ENCODE peak calls at places on chromosomes 2 and 18, in five cellular contexts. One of them, this sample, is unnamed.

GRCh38 chr18:75208055-75208835 is 694 bp downstream of the PTGR3 start:
- ATAC-seq in naive B cell: peak
- ATAC-seq in activated T-cell treated with anti-CD3 and anti-CD28 coated beads, Interleukin-2, amount 50 U/mL, for 72 hours: peak
- ATAC-seq in activated naive CD8-positive, alpha-beta T cell treated with anti-CD3 and anti-CD28 coated beads, Interleukin-2, amount 50 U/mL, for 24 hours: peak
- ATAC-seq in aorta: peak
- ATAC-seq in this sample: peak

GRCh38 chr2:50443868-50444267 is 588.1 kb downstream of the NRXN1 start:
- ATAC-seq in naive B cell: no peak
- ATAC-seq in activated T-cell treated with anti-CD3 and anti-CD28 coated beads, Interleukin-2, amount 50 U/mL, for 72 hours: no peak
- ATAC-seq in activated naive CD8-positive, alpha-beta T cell treated with anti-CD3 and anti-CD28 coated beads, Interleukin-2, amount 50 U/mL, for 24 hours: no peak
- ATAC-seq in aorta: no peak
- ATAC-seq in this sample: no peak

GRCh38 chr18:70290482-70291294 is 1.8 kb downstream of the SOCS6 start:
- ATAC-seq in naive B cell: no peak
- ATAC-seq in activated T-cell treated with anti-CD3 and anti-CD28 coated beads, Interleukin-2, amount 50 U/mL, for 72 hours: no peak
- ATAC-seq in activated naive CD8-positive, alpha-beta T cell treated with anti-CD3 and anti-CD28 coated beads, Interleukin-2, amount 50 U/mL, for 24 hours: no peak
- ATAC-seq in aorta: no peak
- ATAC-seq in this sample: no peak

GRCh38 chr2:150484006-150484405 is 3.5 kb downstream of the RND3 start:
- ATAC-seq in naive B cell: no peak
- ATAC-seq in activated T-cell treated with anti-CD3 and anti-CD28 coated beads, Interleukin-2, amount 50 U/mL, for 72 hours: no peak
- ATAC-seq in activated naive CD8-positive, alpha-beta T cell treated with anti-CD3 and anti-CD28 coated beads, Interleukin-2, amount 50 U/mL, for 24 hours: no peak
- ATAC-seq in aorta: no peak
- ATAC-seq in this sample: no peak

GRCh38 chr18:28018361-28018760 is 158.6 kb downstream of the CDH2 start:
- ATAC-seq in naive B cell: no peak
- ATAC-seq in activated T-cell treated with anti-CD3 and anti-CD28 coated beads, Interleukin-2, amount 50 U/mL, for 72 hours: no peak
- ATAC-seq in activated naive CD8-positive, alpha-beta T cell treated with anti-CD3 and anti-CD28 coated beads, Interleukin-2, amount 50 U/mL, for 24 hours: no peak
- ATAC-seq in aorta: no peak
- ATAC-seq in this sample: no peak

GRCh38 chr18:9831723-9832199 is 54.0 kb upstream of the TXNDC2 start:
- ATAC-seq in naive B cell: no peak
- ATAC-seq in activated T-cell treated with anti-CD3 and anti-CD28 coated beads, Interleukin-2, amount 50 U/mL, for 72 hours: no peak
- ATAC-seq in activated naive CD8-positive, alpha-beta T cell treated with anti-CD3 and anti-CD28 coated beads, Interleukin-2, amount 50 U/mL, for 24 hours: no peak
- ATAC-seq in aorta: no peak
- ATAC-seq in this sample: peak

GRCh38 chr2:79792097-79792496 is 279.2 kb downstream of the CTNNA2 start:
- ATAC-seq in naive B cell: no peak
- ATAC-seq in activated T-cell treated with anti-CD3 and anti-CD28 coated beads, Interleukin-2, amount 50 U/mL, for 72 hours: no peak
- ATAC-seq in activated naive CD8-positive, alpha-beta T cell treated with anti-CD3 and anti-CD28 coated beads, Interleukin-2, amount 50 U/mL, for 24 hours: no peak
- ATAC-seq in aorta: no peak
- ATAC-seq in this sample: no peak

GRCh38 chr2:199739413-199740110 is 111.4 kb downstream of the FTCDNL1 start:
- ATAC-seq in naive B cell: no peak
- ATAC-seq in activated T-cell treated with anti-CD3 and anti-CD28 coated beads, Interleukin-2, amount 50 U/mL, for 72 hours: peak
- ATAC-seq in activated naive CD8-positive, alpha-beta T cell treated with anti-CD3 and anti-CD28 coated beads, Interleukin-2, amount 50 U/mL, for 24 hours: peak
- ATAC-seq in aorta: peak
- ATAC-seq in this sample: no peak

GRCh38 chr2:63049291-63050185 is 1.1 kb upstream of the OTX1 start:
- ATAC-seq in naive B cell: peak
- ATAC-seq in activated T-cell treated with anti-CD3 and anti-CD28 coated beads, Interleukin-2, amount 50 U/mL, for 72 hours: no peak
- ATAC-seq in activated naive CD8-positive, alpha-beta T cell treated with anti-CD3 and anti-CD28 coated beads, Interleukin-2, amount 50 U/mL, for 24 hours: no peak
- ATAC-seq in aorta: no peak
- ATAC-seq in this sample: no peak

GRCh38 chr2:85001595-85001994 is 30.6 kb downstream of the KCMF1 start:
- ATAC-seq in naive B cell: no peak
- ATAC-seq in activated T-cell treated with anti-CD3 and anti-CD28 coated beads, Interleukin-2, amount 50 U/mL, for 72 hours: no peak
- ATAC-seq in activated naive CD8-positive, alpha-beta T cell treated with anti-CD3 and anti-CD28 coated beads, Interleukin-2, amount 50 U/mL, for 24 hours: no peak
- ATAC-seq in aorta: no peak
- ATAC-seq in this sample: no peak

GRCh38 chr2:98185801-98186200 is 98.8 kb downstream of the VWA3B start:
- ATAC-seq in naive B cell: no peak
- ATAC-seq in activated T-cell treated with anti-CD3 and anti-CD28 coated beads, Interleukin-2, amount 50 U/mL, for 72 hours: no peak
- ATAC-seq in activated naive CD8-positive, alpha-beta T cell treated with anti-CD3 and anti-CD28 coated beads, Interleukin-2, amount 50 U/mL, for 24 hours: no peak
- ATAC-seq in aorta: no peak
- ATAC-seq in this sample: no peak

GRCh38 chr2:50535971-50536759 is 495.8 kb downstream of the NRXN1 start:
- ATAC-seq in naive B cell: no peak
- ATAC-seq in activated T-cell treated with anti-CD3 and anti-CD28 coated beads, Interleukin-2, amount 50 U/mL, for 72 hours: no peak
- ATAC-seq in activated naive CD8-positive, alpha-beta T cell treated with anti-CD3 and anti-CD28 coated beads, Interleukin-2, amount 50 U/mL, for 24 hours: no peak
- ATAC-seq in aorta: peak
- ATAC-seq in this sample: no peak

GRCh38 chr2:163266772-163267171 is 428.2 kb upstream of the KCNH7 start:
- ATAC-seq in naive B cell: no peak
- ATAC-seq in activated T-cell treated with anti-CD3 and anti-CD28 coated beads, Interleukin-2, amount 50 U/mL, for 72 hours: no peak
- ATAC-seq in activated naive CD8-positive, alpha-beta T cell treated with anti-CD3 and anti-CD28 coated beads, Interleukin-2, amount 50 U/mL, for 24 hours: no peak
- ATAC-seq in aorta: no peak
- ATAC-seq in this sample: no peak

GRCh38 chr2:127091886-127092285 is 15.1 kb downstream of the BIN1 start:
- ATAC-seq in naive B cell: no peak
- ATAC-seq in activated T-cell treated with anti-CD3 and anti-CD28 coated beads, Interleukin-2, amount 50 U/mL, for 72 hours: no peak
- ATAC-seq in activated naive CD8-positive, alpha-beta T cell treated with anti-CD3 and anti-CD28 coated beads, Interleukin-2, amount 50 U/mL, for 24 hours: no peak
- ATAC-seq in aorta: no peak
- ATAC-seq in this sample: no peak

GRCh38 chr2:238207006-238207405 is 3.5 kb upstream of the ILKAP start:
- ATAC-seq in naive B cell: no peak
- ATAC-seq in activated T-cell treated with anti-CD3 and anti-CD28 coated beads, Interleukin-2, amount 50 U/mL, for 72 hours: no peak
- ATAC-seq in activated naive CD8-positive, alpha-beta T cell treated with anti-CD3 and anti-CD28 coated beads, Interleukin-2, amount 50 U/mL, for 24 hours: no peak
- ATAC-seq in aorta: no peak
- ATAC-seq in this sample: no peak

GRCh38 chr18:39571511-39571910 is 2005.9 kb upstream of the CELF4 start:
- ATAC-seq in naive B cell: no peak
- ATAC-seq in activated T-cell treated with anti-CD3 and anti-CD28 coated beads, Interleukin-2, amount 50 U/mL, for 72 hours: no peak
- ATAC-seq in activated naive CD8-positive, alpha-beta T cell treated with anti-CD3 and anti-CD28 coated beads, Interleukin-2, amount 50 U/mL, for 24 hours: no peak
- ATAC-seq in aorta: no peak
- ATAC-seq in this sample: no peak

GRCh38 chr2:106561356-106561755 is 74.2 kb downstream of the CD8B2 start:
- ATAC-seq in naive B cell: no peak
- ATAC-seq in activated T-cell treated with anti-CD3 and anti-CD28 coated beads, Interleukin-2, amount 50 U/mL, for 72 hours: no peak
- ATAC-seq in activated naive CD8-positive, alpha-beta T cell treated with anti-CD3 and anti-CD28 coated beads, Interleukin-2, amount 50 U/mL, for 24 hours: no peak
- ATAC-seq in aorta: peak
- ATAC-seq in this sample: no peak

GRCh38 chr2:86703704-86704370 is 16.3 kb upstream of the RMND5A start:
- ATAC-seq in naive B cell: no peak
- ATAC-seq in activated T-cell treated with anti-CD3 and anti-CD28 coated beads, Interleukin-2, amount 50 U/mL, for 72 hours: no peak
- ATAC-seq in activated naive CD8-positive, alpha-beta T cell treated with anti-CD3 and anti-CD28 coated beads, Interleukin-2, amount 50 U/mL, for 24 hours: no peak
- ATAC-seq in aorta: no peak
- ATAC-seq in this sample: no peak

GRCh38 chr2:240887631-240888030 is 8.3 kb downstream of the MAB21L4 start:
- ATAC-seq in naive B cell: no peak
- ATAC-seq in activated T-cell treated with anti-CD3 and anti-CD28 coated beads, Interleukin-2, amount 50 U/mL, for 72 hours: no peak
- ATAC-seq in activated naive CD8-positive, alpha-beta T cell treated with anti-CD3 and anti-CD28 coated beads, Interleukin-2, amount 50 U/mL, for 24 hours: no peak
- ATAC-seq in aorta: no peak
- ATAC-seq in this sample: no peak

GRCh38 chr2:137748533-137748932 is 215.7 kb upstream of the HNMT start:
- ATAC-seq in naive B cell: no peak
- ATAC-seq in activated T-cell treated with anti-CD3 and anti-CD28 coated beads, Interleukin-2, amount 50 U/mL, for 72 hours: no peak
- ATAC-seq in activated naive CD8-positive, alpha-beta T cell treated with anti-CD3 and anti-CD28 coated beads, Interleukin-2, amount 50 U/mL, for 24 hours: no peak
- ATAC-seq in aorta: no peak
- ATAC-seq in this sample: no peak

GRCh38 chr18:59232309-59233016 is 12.5 kb downstream of the GRP start:
- ATAC-seq in naive B cell: no peak
- ATAC-seq in activated T-cell treated with anti-CD3 and anti-CD28 coated beads, Interleukin-2, amount 50 U/mL, for 72 hours: no peak
- ATAC-seq in activated naive CD8-positive, alpha-beta T cell treated with anti-CD3 and anti-CD28 coated beads, Interleukin-2, amount 50 U/mL, for 24 hours: no peak
- ATAC-seq in aorta: no peak
- ATAC-seq in this sample: no peak

GRCh38 chr2:55118643-55119065 is 68.4 kb upstream of the RTN4 start:
- ATAC-seq in naive B cell: no peak
- ATAC-seq in activated T-cell treated with anti-CD3 and anti-CD28 coated beads, Interleukin-2, amount 50 U/mL, for 72 hours: no peak
- ATAC-seq in activated naive CD8-positive, alpha-beta T cell treated with anti-CD3 and anti-CD28 coated beads, Interleukin-2, amount 50 U/mL, for 24 hours: no peak
- ATAC-seq in aorta: no peak
- ATAC-seq in this sample: no peak

GRCh38 chr2:228056293-228056692 is 125.2 kb downstream of the SPHKAP start:
- ATAC-seq in naive B cell: no peak
- ATAC-seq in activated T-cell treated with anti-CD3 and anti-CD28 coated beads, Interleukin-2, amount 50 U/mL, for 72 hours: no peak
- ATAC-seq in activated naive CD8-positive, alpha-beta T cell treated with anti-CD3 and anti-CD28 coated beads, Interleukin-2, amount 50 U/mL, for 24 hours: no peak
- ATAC-seq in aorta: no peak
- ATAC-seq in this sample: no peak

GRCh38 chr18:57048859-57049258 is 98.0 kb upstream of the BOD1L2 start:
- ATAC-seq in naive B cell: no peak
- ATAC-seq in activated T-cell treated with anti-CD3 and anti-CD28 coated beads, Interleukin-2, amount 50 U/mL, for 72 hours: no peak
- ATAC-seq in activated naive CD8-positive, alpha-beta T cell treated with anti-CD3 and anti-CD28 coated beads, Interleukin-2, amount 50 U/mL, for 24 hours: no peak
- ATAC-seq in aorta: no peak
- ATAC-seq in this sample: no peak

GRCh38 chr2:27351802-27352598 is 4.6 kb downstream of the GTF3C2 start:
- ATAC-seq in naive B cell: no peak
- ATAC-seq in activated T-cell treated with anti-CD3 and anti-CD28 coated beads, Interleukin-2, amount 50 U/mL, for 72 hours: peak
- ATAC-seq in activated naive CD8-positive, alpha-beta T cell treated with anti-CD3 and anti-CD28 coated beads, Interleukin-2, amount 50 U/mL, for 24 hours: peak
- ATAC-seq in aorta: no peak
- ATAC-seq in this sample: no peak

GRCh38 chr18:58895385-58895784 is 30.7 kb downstream of the ZNF532 start:
- ATAC-seq in naive B cell: no peak
- ATAC-seq in activated T-cell treated with anti-CD3 and anti-CD28 coated beads, Interleukin-2, amount 50 U/mL, for 72 hours: no peak
- ATAC-seq in activated naive CD8-positive, alpha-beta T cell treated with anti-CD3 and anti-CD28 coated beads, Interleukin-2, amount 50 U/mL, for 24 hours: no peak
- ATAC-seq in aorta: no peak
- ATAC-seq in this sample: no peak

GRCh38 chr2:26130763-26131162 is 42.1 kb upstream of the GAREM2 start:
- ATAC-seq in naive B cell: no peak
- ATAC-seq in activated T-cell treated with anti-CD3 and anti-CD28 coated beads, Interleukin-2, amount 50 U/mL, for 72 hours: no peak
- ATAC-seq in activated naive CD8-positive, alpha-beta T cell treated with anti-CD3 and anti-CD28 coated beads, Interleukin-2, amount 50 U/mL, for 24 hours: no peak
- ATAC-seq in aorta: no peak
- ATAC-seq in this sample: no peak

GRCh38 chr18:63236417-63236816 is 83.2 kb downstream of the BCL2 start:
- ATAC-seq in naive B cell: no peak
- ATAC-seq in activated T-cell treated with anti-CD3 and anti-CD28 coated beads, Interleukin-2, amount 50 U/mL, for 72 hours: no peak
- ATAC-seq in activated naive CD8-positive, alpha-beta T cell treated with anti-CD3 and anti-CD28 coated beads, Interleukin-2, amount 50 U/mL, for 24 hours: no peak
- ATAC-seq in aorta: peak
- ATAC-seq in this sample: peak

GRCh38 chr2:27680571-27680970 is 16.9 kb downstream of the SLC4A1AP start:
- ATAC-seq in naive B cell: no peak
- ATAC-seq in activated T-cell treated with anti-CD3 and anti-CD28 coated beads, Interleukin-2, amount 50 U/mL, for 72 hours: no peak
- ATAC-seq in activated naive CD8-positive, alpha-beta T cell treated with anti-CD3 and anti-CD28 coated beads, Interleukin-2, amount 50 U/mL, for 24 hours: no peak
- ATAC-seq in aorta: no peak
- ATAC-seq in this sample: no peak

This sample was measured in gastroesophageal sphincter.